ENCODE peak calls at places on chromosomes 5 and 9, in seven cellular contexts. W is endothelial cell, A is GM12865, X is H1, N is RWPE1, L is left ventricle myocardium inferior, G is A549. F is an unnamed sample.

GRCh38 chr9:133823189-133824105 is 85.3 kb upstream of the SARDH start:
- DNase-seq in W (no peak), A (peak), X (no peak), N (no peak), L (no peak), G (no peak), F (no peak)

GRCh38 chr9:83199240-83199639 is 136.3 kb upstream of the RASEF start:
- DNase-seq in W (peak), A (peak), X (no peak), N (peak), L (no peak), G (peak), F (no peak)

GRCh38 chr5:34656700-34657549 is 797 bp downstream of the RAI14 start:
- DNase-seq in W (peak), A (no peak), X (no peak), N (peak), L (peak), G (peak), F (peak)

GRCh38 chr5:160287378-160288051 is 24.8 kb downstream of the CCNJL start:
- DNase-seq in W (peak), A (no peak), X (peak), N (peak), L (peak), G (no peak), F (no peak)

GRCh38 chr5:168734657-168735344 is 155.6 kb upstream of the PANK3 start:
- DNase-seq in W (no peak), A (peak), X (no peak), N (no peak), L (peak), G (no peak), F (no peak)

GRCh38 chr5:38382898-38383297 is 124.5 kb downstream of the EGFLAM start:
- DNase-seq in W (peak), A (peak), X (peak), N (peak), L (peak), G (peak), F (peak)

GRCh38 chr9:135077497-135078200 is 9.8 kb upstream of the OLFM1 start:
- DNase-seq in W (peak), A (no peak), X (no peak), N (peak), L (no peak), G (peak), F (peak)

GRCh38 chr9:121655231-121655755 is 3.9 kb downstream of the DAB2IP start:
- DNase-seq in W (no peak), A (no peak), X (no peak), N (no peak), L (no peak), G (no peak), F (no peak)

GRCh38 chr5:145829708-145830361 is 5.3 kb downstream of the PRELID2 start:
- DNase-seq in W (no peak), A (no peak), X (no peak), N (no peak), L (no peak), G (no peak), F (no peak)

GRCh38 chr5:54669285-54669684 is 151.7 kb downstream of the SNX18 start:
- DNase-seq in W (no peak), A (no peak), X (no peak), N (no peak), L (no peak), G (no peak), F (no peak)

GRCh38 chr9:121184463-121184862 is 17.2 kb downstream of the RAB14 start:
- DNase-seq in W (no peak), A (no peak), X (no peak), N (no peak), L (no peak), G (no peak), F (no peak)

GRCh38 chr5:79407591-79407990 is 106.3 kb downstream of the HOMER1 start:
- DNase-seq in W (no peak), A (no peak), X (no peak), N (no peak), L (no peak), G (no peak), F (no peak)

GRCh38 chr5:173804579-173804978 is 83.6 kb upstream of the CPEB4 start:
- DNase-seq in W (no peak), A (no peak), X (no peak), N (no peak), L (no peak), G (no peak), F (no peak)

GRCh38 chr5:173809014-173809413 is 79.1 kb upstream of the CPEB4 start:
- DNase-seq in W (no peak), A (no peak), X (no peak), N (no peak), L (no peak), G (no peak), F (no peak)

GRCh38 chr5:173806270-173807035 is 81.7 kb upstream of the CPEB4 start:
- DNase-seq in W (no peak), A (no peak), X (no peak), N (no peak), L (no peak), G (no peak), F (no peak)

GRCh38 chr5:173808079-173808808 is 79.9 kb upstream of the CPEB4 start:
- DNase-seq in W (no peak), A (no peak), X (no peak), N (no peak), L (no peak), G (no peak), F (no peak)

GRCh38 chr5:173807150-173807784 is 80.9 kb upstream of the CPEB4 start:
- DNase-seq in W (no peak), A (no peak), X (no peak), N (no peak), L (no peak), G (no peak), F (no peak)
- TF ChIP-seq CTCF in W (no peak), A (no peak), X (no peak), N (no peak), L (no peak), G (no peak), F (no peak)

DNA sequence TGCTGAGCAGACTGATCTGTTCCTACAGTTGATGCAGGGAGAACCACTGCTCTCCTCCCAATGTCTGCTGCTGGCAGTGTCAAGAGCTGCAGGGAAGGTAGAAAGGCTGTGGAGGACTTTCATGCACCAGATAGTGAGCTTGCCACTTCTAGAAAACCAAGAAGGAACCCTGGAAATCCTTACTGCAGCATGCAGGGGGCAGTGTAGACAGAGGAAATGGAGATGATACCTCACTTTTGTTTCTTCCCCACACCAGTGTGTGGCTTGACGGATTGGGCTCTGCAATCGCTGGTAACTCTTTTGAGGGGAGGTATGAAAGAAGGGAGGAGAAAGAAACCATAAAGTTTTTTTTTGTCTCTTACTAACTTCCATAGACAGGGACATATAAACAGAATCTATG is 480.7 kb downstream of the DMAC1 start:
- DNase-seq in W (no peak), A (no peak), X (no peak), N (no peak), L (no peak), G (no peak), F (no peak)
- TF ChIP-seq CTCF in W (no peak), A (no peak), X (no peak), N (no peak), L (no peak), G (no peak), F (no peak)

GRCh38 chr5:181190711-181191525 is 14.1 kb downstream of the TRIM7 start:
- DNase-seq in W (peak), A (peak), X (no peak), N (no peak), L (peak), G (no peak), F (peak)
- TF ChIP-seq CTCF in W (no peak), A (peak), X (no peak), N (peak), L (peak), G (peak), F (no peak)

GRCh38 chr9:127934248-127934647 is 3.4 kb downstream of the DPM2 start:
- DNase-seq in W (no peak), A (no peak), X (no peak), N (no peak), L (no peak), G (no peak), F (no peak)
- TF ChIP-seq CTCF in W (no peak), A (no peak), X (no peak), N (no peak), L (no peak), G (peak), F (no peak)

GRCh38 chr9:26863074-26863473 is 29.5 kb downstream of the CAAP1 start:
- DNase-seq in W (no peak), A (no peak), X (no peak), N (peak), L (no peak), G (peak), F (no peak)
- TF ChIP-seq CTCF in W (peak), A (no peak), X (no peak), N (peak), L (peak), G (peak), F (peak)

GRCh38 chr5:88092938-88093635 is 175.6 kb downstream of the TMEM161B start:
- DNase-seq in W (no peak), A (no peak), X (no peak), N (no peak), L (no peak), G (no peak), F (no peak)
- TF ChIP-seq CTCF in W (no peak), A (no peak), X (no peak), N (no peak), L (no peak), G (no peak), F (no peak)

GRCh38 chr5:78294250-78295034 is at the start of gene AP3B1:
- DNase-seq in W (peak), A (peak), X (peak), N (peak), L (peak), G (peak), F (peak)

GRCh38 chr5:78300464-78301045 is 6.1 kb upstream of the AP3B1 start:
- DNase-seq in W (no peak), A (peak), X (no peak), N (no peak), L (no peak), G (no peak), F (no peak)

GRCh38 chr5:78291687-78292086 is 2.8 kb downstream of the AP3B1 start:
- DNase-seq in W (no peak), A (no peak), X (no peak), N (no peak), L (no peak), G (no peak), F (no peak)

GRCh38 chr5:78293856-78294249 is 645 bp downstream of the AP3B1 start:
- DNase-seq in W (no peak), A (no peak), X (no peak), N (peak), L (no peak), G (no peak), F (no peak)

DNA sequence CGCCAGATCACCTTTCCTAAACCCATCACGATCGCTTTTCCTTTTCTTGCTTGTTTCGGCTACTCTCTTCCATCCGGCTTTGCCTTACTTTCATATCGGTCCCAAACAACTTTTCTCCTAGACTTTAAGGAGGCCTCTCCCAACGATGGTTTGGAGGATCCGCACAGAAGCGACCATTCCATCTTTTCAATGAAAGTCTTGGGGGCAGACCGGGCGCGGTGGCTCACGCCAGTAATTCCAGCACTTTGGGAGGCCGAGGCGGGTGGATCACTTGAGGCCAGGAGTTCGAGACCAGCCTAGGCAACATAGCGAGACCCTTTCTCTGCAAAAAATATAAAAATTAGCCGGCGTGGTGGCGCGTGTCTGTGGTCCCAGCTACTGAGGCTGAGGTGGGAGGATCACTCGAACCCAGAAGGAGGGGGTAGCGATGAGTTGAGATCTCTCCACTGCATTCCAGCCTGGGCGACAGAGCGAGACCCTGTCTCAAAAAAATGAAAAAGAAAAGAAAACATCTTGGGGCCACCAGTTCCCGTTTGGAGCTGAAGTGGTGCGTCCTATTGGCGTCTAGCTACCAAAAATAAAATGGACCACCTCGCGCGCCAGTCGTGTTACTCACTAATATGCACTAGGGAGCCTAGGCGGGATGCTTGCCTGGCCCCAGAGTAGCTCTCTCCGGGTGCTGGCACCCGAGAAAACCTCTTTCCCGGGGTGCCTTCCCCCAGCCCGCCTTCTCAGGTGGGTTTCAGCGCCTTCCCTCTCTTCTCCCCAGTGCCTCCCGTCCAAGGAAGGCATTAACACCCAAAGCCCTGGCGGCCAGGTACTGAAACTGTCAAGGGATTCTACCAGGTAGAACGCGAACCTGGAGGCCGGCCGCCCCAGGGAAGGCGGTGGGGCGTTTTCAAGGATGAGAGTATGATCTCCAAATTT is 800 bp upstream of the AP3B1 start:
- DNase-seq in W (peak), A (peak), X (no peak), N (peak), L (peak), G (peak), F (peak)
- TF ChIP-seq CTCF in W (peak), A (peak), X (peak), N (peak), L (peak), G (no peak), F (peak)

GRCh38 chr9:113677569-113677968 is 198.5 kb upstream of the ZNF618 start:
- DNase-seq in W (no peak), A (no peak), X (no peak), N (no peak), L (no peak), G (no peak), F (no peak)

GRCh38 chr9:113678119-113678861 is 197.8 kb upstream of the ZNF618 start:
- DNase-seq in W (no peak), A (no peak), X (no peak), N (no peak), L (no peak), G (no peak), F (no peak)

GRCh38 chr9:113678874-113679273 is 197.2 kb upstream of the ZNF618 start:
- DNase-seq in W (no peak), A (no peak), X (no peak), N (no peak), L (no peak), G (no peak), F (no peak)

GRCh38 chr9:113687107-113687679 is 188.9 kb upstream of the ZNF618 start:
- DNase-seq in W (no peak), A (no peak), X (no peak), N (no peak), L (no peak), G (no peak), F (no peak)

GRCh38 chr9:113682297-113682771 is 193.8 kb upstream of the ZNF618 start:
- DNase-seq in W (peak), A (peak), X (peak), N (peak), L (peak), G (peak), F (no peak)
- TF ChIP-seq CTCF in W (peak), A (peak), X (peak), N (peak), L (peak), G (peak), F (peak)

DNA sequence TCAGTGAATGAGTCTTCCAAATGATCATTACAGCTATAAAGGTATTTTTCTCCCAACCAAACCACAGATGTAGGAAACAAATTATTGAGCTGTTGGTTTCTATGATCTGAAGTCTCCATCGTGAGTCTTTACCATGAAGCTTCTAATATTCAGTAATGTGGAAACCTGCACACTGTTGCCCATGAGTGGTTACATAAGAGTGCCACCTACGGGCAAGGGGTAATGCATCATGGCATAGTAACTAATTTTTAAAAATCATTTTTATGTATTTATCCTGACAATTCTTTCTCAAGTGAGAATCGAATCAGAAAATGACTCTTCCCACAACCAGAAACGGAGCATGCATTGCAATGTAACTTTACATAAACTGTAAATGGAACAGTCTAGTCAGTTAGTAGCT is 282.5 kb upstream of the SMARCA2 start:
- DNase-seq in W (no peak), A (peak), X (no peak), N (no peak), L (no peak), G (no peak), F (no peak)
- TF ChIP-seq CTCF in W (no peak), A (peak), X (no peak), N (no peak), L (no peak), G (peak), F (no peak)

F was measured in mesothelial cell of epicardium.